ENCODE peak calls at places on chromosome 22, in eight cellular contexts. Q is EH; M is stimulated activated CD4-positive, alpha-beta T cell treated with anti-CD3 and anti-CD28 coated beads, Interleukin-2, amount 100 ng/mL, for 24 hours; F is T follicular helper cell; L is psoas muscle; A is glutamatergic neuron; K is COR-L47; V is activated CD8-positive, alpha-beta memory T cell treated with anti-CD3 and anti-CD28 coated beads, Interleukin-2, amount 50 U/mL, for 48 hours. G is an unnamed sample.

GRCh38 chr22:26442086-26442756 is 13.2 kb downstream of the ASPHD2 start:
- DNase-seq in Q (no peak), M (no peak), F (no peak), L (no peak), A (no peak), K (no peak), V (no peak), G (no peak)

GRCh38 chr22:46748206-46748947 is 10.3 kb upstream of the CERK start:
- DNase-seq in Q (no peak), M (no peak), F (no peak), L (no peak), A (no peak), K (no peak), V (no peak), G (no peak)

GRCh38 chr22:46742576-46743221 is 4.6 kb upstream of the CERK start:
- DNase-seq in Q (peak; percentile 13), M (no peak), F (no peak), L (no peak), A (no peak), K (no peak), V (no peak), G (no peak)

GRCh38 chr22:25382762-25383161 is 163.3 kb downstream of the CRYBB2 start:
- DNase-seq in Q (no peak), M (no peak), F (no peak), L (no peak), A (no peak), K (peak; percentile 3), V (no peak), G (no peak)

GRCh38 chr22:17783773-17784480 is 9.7 kb upstream of the BID start:
- DNase-seq in Q (no peak), M (no peak), F (no peak), L (peak; percentile 30), A (no peak), K (no peak), V (no peak), G (no peak)

GRCh38 chr22:43554259-43554636 is 142.4 kb downstream of the MPPED1 start:
- DNase-seq in Q (no peak), M (no peak), F (no peak), L (no peak), A (no peak), K (no peak), V (no peak), G (no peak)

GRCh38 chr22:40482886-40483285 is 112.5 kb downstream of the SGSM3 start:
- DNase-seq in Q (no peak), M (no peak), F (no peak), L (no peak), A (no peak), K (no peak), V (no peak), G (no peak)

GRCh38 chr22:20198527-20199319 is 47.9 kb upstream of the CCDC188 start:
- DNase-seq in Q (no peak), M (no peak), F (no peak), L (no peak), A (no peak), K (no peak), V (no peak), G (no peak)

GRCh38 chr22:26674211-26675190 is 17.1 kb downstream of the MIAT start:
- DNase-seq in Q (no peak), M (peak; percentile 22), F (no peak), L (no peak), A (no peak), K (no peak), V (peak; percentile 59), G (no peak)

GRCh38 chr22:46272762-46273431 is 5.1 kb downstream of the TTC38 start:
- DNase-seq in Q (no peak), M (no peak), F (no peak), L (peak; percentile 47), A (no peak), K (no peak), V (no peak), G (no peak)

GRCh38 chr22:46971141-46971775 is 208.8 kb downstream of the TBC1D22A start:
- DNase-seq in Q (no peak), M (no peak), F (no peak), L (peak; percentile 65), A (no peak), K (no peak), V (no peak), G (peak; percentile 12)

GRCh38 chr22:42964994-42965699 is 49.8 kb downstream of the PACSIN2 start:
- DNase-seq in Q (no peak), M (no peak), F (no peak), L (no peak), A (no peak), K (peak; percentile 69), V (no peak), G (no peak)

GRCh38 chr22:46389081-46389480 is 53.6 kb downstream of the TRMU start:
- DNase-seq in Q (no peak), M (no peak), F (no peak), L (no peak), A (no peak), K (no peak), V (no peak), G (no peak)

GRCh38 chr22:30566125-30566524 is 8.3 kb downstream of the GAL3ST1 start:
- DNase-seq in Q (no peak), M (no peak), F (no peak), L (no peak), A (no peak), K (no peak), V (no peak), G (no peak)

GRCh38 chr22:45626198-45626651 is 45.4 kb upstream of the ATXN10 start:
- DNase-seq in Q (no peak), M (no peak), F (no peak), L (no peak), A (no peak), K (no peak), V (no peak), G (no peak)

GRCh38 chr22:48262596-48263430 is 1500.4 kb downstream of the TBC1D22A start:
- DNase-seq in Q (no peak), M (no peak), F (no peak), L (no peak), A (no peak), K (no peak), V (no peak), G (no peak)

GRCh38 chr22:32202539-32203180 is 2.2 kb downstream of the RFPL2 start:
- DNase-seq in Q (peak; percentile 26), M (peak; percentile 41), F (no peak), L (no peak), A (peak; percentile 61), K (peak; percentile 76), V (no peak), G (peak; percentile 14)

GRCh38 chr22:38755911-38756532 is at the start of gene SUN2:
- DNase-seq in Q (peak; percentile 86), M (peak; percentile 97), F (peak; percentile 90), L (peak; percentile 97), A (peak; percentile 93), K (peak; percentile 84), V (peak; percentile 95), G (peak; percentile 55)

GRCh38 chr22:27650572-27650971 is 151.0 kb downstream of the MN1 start:
- DNase-seq in Q (no peak), M (no peak), F (no peak), L (peak; percentile 89), A (no peak), K (no peak), V (no peak), G (no peak)

GRCh38 chr22:49036513-49036912 is 791.2 kb downstream of the BRD1 start:
- DNase-seq in Q (no peak), M (no peak), F (no peak), L (no peak), A (no peak), K (no peak), V (no peak), G (no peak)

G was measured in astrocyte.